ENCODE peak calls at places on chromosomes 4 and X, in six cellular contexts. One of them, this sample, is unnamed.

GRCh38 chr4:40918330-40918729 is 168.6 kb downstream of the NSUN7 start:
- DNase-seq in coronary artery: peak
- DNase-seq in cardiac fibroblast: peak
- DNase-seq in cardiac muscle cell: no peak
- DNase-seq in astrocyte of the spinal cord: peak
- DNase-seq in SJSA1: no peak
- DNase-seq in this sample: no peak

GRCh38 chrX:121949041-121949760 is 901.8 kb downstream of the GLUD2 start:
- DNase-seq in coronary artery: no peak
- DNase-seq in cardiac fibroblast: no peak
- DNase-seq in cardiac muscle cell: no peak
- DNase-seq in astrocyte of the spinal cord: no peak
- DNase-seq in SJSA1: no peak
- DNase-seq in this sample: no peak

GRCh38 chr4:8736083-8736825 is 135.4 kb downstream of the HMX1 start:
- DNase-seq in coronary artery: no peak
- DNase-seq in cardiac fibroblast: no peak
- DNase-seq in cardiac muscle cell: no peak
- DNase-seq in astrocyte of the spinal cord: no peak
- DNase-seq in SJSA1: peak
- DNase-seq in this sample: no peak

GRCh38 chr4:75629239-75629638 is 1.1 kb downstream of the CDKL2 start:
- DNase-seq in coronary artery: no peak
- DNase-seq in cardiac fibroblast: no peak
- DNase-seq in cardiac muscle cell: no peak
- DNase-seq in astrocyte of the spinal cord: no peak
- DNase-seq in SJSA1: no peak
- DNase-seq in this sample: no peak

GRCh38 chr4:173211222-173211621 is 42.6 kb downstream of the GALNT7 start:
- DNase-seq in coronary artery: no peak
- DNase-seq in cardiac fibroblast: no peak
- DNase-seq in cardiac muscle cell: no peak
- DNase-seq in astrocyte of the spinal cord: no peak
- DNase-seq in SJSA1: no peak
- DNase-seq in this sample: no peak

GRCh38 chrX:113966791-113967190 is 617.1 kb upstream of the HTR2C start:
- DNase-seq in coronary artery: no peak
- DNase-seq in cardiac fibroblast: no peak
- DNase-seq in cardiac muscle cell: no peak
- DNase-seq in astrocyte of the spinal cord: no peak
- DNase-seq in SJSA1: no peak
- DNase-seq in this sample: no peak

GRCh38 chr4:22356996-22357596 is 158.8 kb downstream of the ADGRA3 start:
- DNase-seq in coronary artery: no peak
- DNase-seq in cardiac fibroblast: peak
- DNase-seq in cardiac muscle cell: peak
- DNase-seq in astrocyte of the spinal cord: peak
- DNase-seq in SJSA1: peak
- DNase-seq in this sample: no peak

GRCh38 chr4:56050584-56050983 is 101.8 kb downstream of the CEP135 start:
- DNase-seq in coronary artery: no peak
- DNase-seq in cardiac fibroblast: no peak
- DNase-seq in cardiac muscle cell: no peak
- DNase-seq in astrocyte of the spinal cord: no peak
- DNase-seq in SJSA1: no peak
- DNase-seq in this sample: no peak

GRCh38 chrX:69163936-69164741 is 1.1 kb downstream of the PJA1 start:
- DNase-seq in coronary artery: peak
- DNase-seq in cardiac fibroblast: peak
- DNase-seq in cardiac muscle cell: no peak
- DNase-seq in astrocyte of the spinal cord: no peak
- DNase-seq in SJSA1: peak
- DNase-seq in this sample: no peak

GRCh38 chrX:45714864-45715263 is 514.2 kb upstream of the DIPK2B start:
- DNase-seq in coronary artery: no peak
- DNase-seq in cardiac fibroblast: peak
- DNase-seq in cardiac muscle cell: no peak
- DNase-seq in astrocyte of the spinal cord: peak
- DNase-seq in SJSA1: no peak
- DNase-seq in this sample: peak

GRCh38 chrX:109695637-109696036 is 37.4 kb downstream of the ACSL4 start:
- DNase-seq in coronary artery: no peak
- DNase-seq in cardiac fibroblast: no peak
- DNase-seq in cardiac muscle cell: no peak
- DNase-seq in astrocyte of the spinal cord: no peak
- DNase-seq in SJSA1: no peak
- DNase-seq in this sample: no peak

GRCh38 chr4:71268156-71268555 is 70.7 kb upstream of the SLC4A4 start:
- DNase-seq in coronary artery: no peak
- DNase-seq in cardiac fibroblast: no peak
- DNase-seq in cardiac muscle cell: peak
- DNase-seq in astrocyte of the spinal cord: no peak
- DNase-seq in SJSA1: no peak
- DNase-seq in this sample: no peak

GRCh38 chr4:143186634-143187033 is 1.9 kb downstream of the USP38 start:
- DNase-seq in coronary artery: no peak
- DNase-seq in cardiac fibroblast: peak
- DNase-seq in cardiac muscle cell: peak
- DNase-seq in astrocyte of the spinal cord: peak
- DNase-seq in SJSA1: peak
- DNase-seq in this sample: no peak

GRCh38 chr4:6773106-6773505 is 9.4 kb upstream of the KIAA0232 start:
- DNase-seq in coronary artery: no peak
- DNase-seq in cardiac fibroblast: no peak
- DNase-seq in cardiac muscle cell: no peak
- DNase-seq in astrocyte of the spinal cord: peak
- DNase-seq in SJSA1: no peak
- DNase-seq in this sample: no peak

GRCh38 chrX:39577976-39578962 is 519.5 kb downstream of the BCOR start:
- DNase-seq in coronary artery: no peak
- DNase-seq in cardiac fibroblast: no peak
- DNase-seq in cardiac muscle cell: no peak
- DNase-seq in astrocyte of the spinal cord: no peak
- DNase-seq in SJSA1: peak
- DNase-seq in this sample: peak

GRCh38 chr4:29560452-29560851 is 1159.7 kb upstream of the PCDH7 start:
- DNase-seq in coronary artery: no peak
- DNase-seq in cardiac fibroblast: no peak
- DNase-seq in cardiac muscle cell: no peak
- DNase-seq in astrocyte of the spinal cord: no peak
- DNase-seq in SJSA1: no peak
- DNase-seq in this sample: no peak

DNA sequence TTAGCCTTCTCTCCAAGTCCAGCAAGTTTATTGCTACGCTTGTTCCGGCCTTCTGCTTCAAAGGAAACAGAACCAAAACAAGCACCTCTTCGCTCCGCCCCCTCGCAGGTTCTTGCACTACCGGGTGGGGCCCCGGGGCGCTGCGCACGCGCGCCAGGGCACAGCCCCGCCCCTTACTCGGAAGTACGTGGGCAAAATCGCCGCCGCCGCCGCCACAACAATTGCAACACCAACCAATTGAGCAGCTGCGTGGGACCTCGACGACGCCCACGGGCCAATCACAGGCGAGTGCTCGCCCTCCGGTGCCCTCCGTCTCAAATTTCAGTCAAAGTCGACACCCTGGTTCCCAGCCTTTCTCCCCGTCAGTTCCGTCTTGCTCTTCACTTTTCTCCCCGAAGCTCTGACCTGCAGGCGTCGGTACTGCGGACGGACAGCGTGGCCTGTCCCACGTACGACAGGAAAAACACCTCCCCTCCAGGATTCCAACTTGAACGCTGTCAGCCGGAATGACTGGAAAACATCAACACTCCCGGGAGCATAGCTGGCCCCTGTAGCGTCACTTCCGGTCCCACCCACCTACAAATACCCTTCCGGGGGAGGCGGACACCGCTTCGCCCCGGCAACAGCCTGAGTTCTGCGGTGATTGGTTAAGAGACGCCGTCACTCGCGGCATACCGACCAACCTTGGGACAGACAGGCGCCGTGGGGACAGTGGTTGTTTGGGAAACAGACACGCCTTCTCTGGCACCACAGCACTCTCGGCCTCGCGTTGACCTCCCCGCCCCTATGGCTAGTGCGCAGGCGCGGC is 624 bp upstream of the OTUD5 start:
- DNase-seq in coronary artery: peak
- DNase-seq in cardiac fibroblast: peak
- DNase-seq in cardiac muscle cell: peak
- DNase-seq in astrocyte of the spinal cord: peak
- DNase-seq in SJSA1: peak
- DNase-seq in this sample: peak
- H3K4me3 ChIP-seq in coronary artery: peak
- H3K4me3 ChIP-seq in cardiac fibroblast: peak
- H3K4me3 ChIP-seq in cardiac muscle cell: peak
- H3K4me3 ChIP-seq in astrocyte of the spinal cord: peak
- H3K4me3 ChIP-seq in SJSA1: peak
- H3K4me3 ChIP-seq in this sample: peak

DNA sequence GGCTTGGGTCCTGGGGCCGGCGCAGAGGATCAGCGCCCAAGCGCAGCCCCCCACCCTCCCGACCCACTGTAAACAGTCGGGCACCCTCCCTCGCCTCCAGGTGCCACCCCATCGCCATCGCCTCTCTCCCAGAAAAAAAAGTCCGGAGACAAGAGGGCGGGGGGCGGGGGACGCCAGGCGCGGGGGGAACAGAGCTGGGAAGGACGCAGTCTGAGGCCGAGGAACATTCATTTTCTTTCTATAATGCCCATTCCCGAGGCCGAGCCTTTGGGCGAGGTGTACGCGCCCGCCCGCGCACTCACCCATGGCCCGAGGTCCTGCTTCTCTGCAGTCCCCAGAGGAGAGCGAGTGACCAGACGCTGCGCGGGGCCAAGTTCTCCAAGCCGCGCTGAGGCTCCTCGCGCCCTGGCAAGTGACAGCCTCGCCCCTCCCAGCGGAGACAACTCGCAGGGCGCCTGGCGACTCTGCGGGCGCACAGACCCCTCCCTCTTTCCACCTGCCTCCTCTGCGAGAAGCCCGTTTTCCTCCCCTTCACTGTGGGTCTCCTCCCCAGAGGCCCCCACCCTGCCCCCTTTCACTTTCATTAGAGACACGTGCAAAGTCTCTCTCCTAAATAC is 63.5 kb upstream of the WDR17 start:
- DNase-seq in coronary artery: no peak
- DNase-seq in cardiac fibroblast: peak
- DNase-seq in cardiac muscle cell: peak
- DNase-seq in astrocyte of the spinal cord: no peak
- DNase-seq in SJSA1: no peak
- DNase-seq in this sample: no peak
- H3K4me3 ChIP-seq in coronary artery: peak
- H3K4me3 ChIP-seq in cardiac fibroblast: peak
- H3K4me3 ChIP-seq in cardiac muscle cell: peak
- H3K4me3 ChIP-seq in astrocyte of the spinal cord: peak
- H3K4me3 ChIP-seq in SJSA1: peak
- H3K4me3 ChIP-seq in this sample: peak

GRCh38 chrX:118524344-118524743 is 28.7 kb downstream of the DOCK11 start:
- DNase-seq in coronary artery: no peak
- DNase-seq in cardiac fibroblast: no peak
- DNase-seq in cardiac muscle cell: no peak
- DNase-seq in astrocyte of the spinal cord: no peak
- DNase-seq in SJSA1: no peak
- DNase-seq in this sample: no peak

GRCh38 chrX:118526149-118526548 is 30.5 kb downstream of the DOCK11 start:
- DNase-seq in coronary artery: no peak
- DNase-seq in cardiac fibroblast: peak
- DNase-seq in cardiac muscle cell: peak
- DNase-seq in astrocyte of the spinal cord: no peak
- DNase-seq in SJSA1: no peak
- DNase-seq in this sample: no peak

GRCh38 chrX:118525146-118525725 is 29.6 kb downstream of the DOCK11 start:
- DNase-seq in coronary artery: no peak
- DNase-seq in cardiac fibroblast: no peak
- DNase-seq in cardiac muscle cell: no peak
- DNase-seq in astrocyte of the spinal cord: no peak
- DNase-seq in SJSA1: no peak
- DNase-seq in this sample: no peak

GRCh38 chrX:118522230-118522926 is 26.8 kb downstream of the DOCK11 start:
- DNase-seq in coronary artery: no peak
- DNase-seq in cardiac fibroblast: no peak
- DNase-seq in cardiac muscle cell: no peak
- DNase-seq in astrocyte of the spinal cord: no peak
- DNase-seq in SJSA1: no peak
- DNase-seq in this sample: no peak

GRCh38 chrX:118523920-118524319 is 28.3 kb downstream of the DOCK11 start:
- DNase-seq in coronary artery: no peak
- DNase-seq in cardiac fibroblast: no peak
- DNase-seq in cardiac muscle cell: no peak
- DNase-seq in astrocyte of the spinal cord: no peak
- DNase-seq in SJSA1: no peak
- DNase-seq in this sample: no peak
- H3K4me3 ChIP-seq in coronary artery: no peak
- H3K4me3 ChIP-seq in cardiac fibroblast: no peak
- H3K4me3 ChIP-seq in cardiac muscle cell: no peak
- H3K4me3 ChIP-seq in astrocyte of the spinal cord: no peak
- H3K4me3 ChIP-seq in SJSA1: no peak
- H3K4me3 ChIP-seq in this sample: no peak

GRCh38 chrX:78650906-78651437 is 8.2 kb downstream of the RTL3 start:
- DNase-seq in coronary artery: no peak
- DNase-seq in cardiac fibroblast: peak
- DNase-seq in cardiac muscle cell: no peak
- DNase-seq in astrocyte of the spinal cord: peak
- DNase-seq in SJSA1: peak
- DNase-seq in this sample: peak

GRCh38 chrX:78655642-78656041 is 3.5 kb downstream of the RTL3 start:
- DNase-seq in coronary artery: no peak
- DNase-seq in cardiac fibroblast: no peak
- DNase-seq in cardiac muscle cell: no peak
- DNase-seq in astrocyte of the spinal cord: no peak
- DNase-seq in SJSA1: no peak
- DNase-seq in this sample: no peak

GRCh38 chrX:78658851-78659744 is at the start of gene RTL3:
- DNase-seq in coronary artery: no peak
- DNase-seq in cardiac fibroblast: peak
- DNase-seq in cardiac muscle cell: no peak
- DNase-seq in astrocyte of the spinal cord: peak
- DNase-seq in SJSA1: peak
- DNase-seq in this sample: no peak

DNA sequence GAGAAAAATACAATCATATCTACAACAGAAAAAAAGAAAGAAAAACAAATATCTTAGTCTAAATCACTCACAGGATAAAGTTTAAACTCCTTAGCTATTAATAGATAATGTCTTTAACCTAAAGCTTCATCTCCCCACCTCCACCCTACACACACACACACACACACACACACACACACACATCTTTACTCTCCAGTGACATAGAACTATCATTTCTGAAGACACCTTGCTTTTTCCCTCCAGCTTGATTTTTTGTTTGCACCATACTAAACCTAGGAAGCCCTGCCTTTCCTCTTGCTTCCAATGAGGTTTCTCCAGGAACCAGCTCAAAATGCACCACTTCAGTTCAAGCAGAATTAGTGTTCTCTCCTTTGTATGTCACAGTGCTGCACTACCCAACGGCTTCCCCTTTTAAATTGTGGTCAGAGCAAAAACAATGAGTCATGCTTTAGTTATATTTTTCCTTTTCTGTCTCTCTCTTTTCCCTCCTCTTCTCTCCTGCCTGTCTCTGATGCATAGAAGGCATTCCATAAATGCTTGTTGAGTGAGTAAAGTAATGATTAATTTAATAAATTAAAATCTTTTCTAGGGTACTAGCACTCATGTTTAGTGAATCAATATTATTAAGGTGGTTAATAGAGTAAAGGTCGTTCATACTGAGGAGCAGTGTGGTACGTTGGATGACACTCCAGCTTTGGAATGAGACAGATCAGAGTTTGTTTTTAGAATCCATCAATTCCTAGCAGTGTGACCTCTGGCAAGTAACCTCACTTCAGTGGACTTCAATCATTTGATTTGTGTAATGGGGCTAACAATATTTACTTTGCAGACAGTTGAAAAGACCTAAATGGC is 5.9 kb downstream of the RTL3 start:
- DNase-seq in coronary artery: no peak
- DNase-seq in cardiac fibroblast: peak
- DNase-seq in cardiac muscle cell: no peak
- DNase-seq in astrocyte of the spinal cord: peak
- DNase-seq in SJSA1: peak
- DNase-seq in this sample: no peak
- H3K4me3 ChIP-seq in coronary artery: no peak
- H3K4me3 ChIP-seq in cardiac fibroblast: no peak
- H3K4me3 ChIP-seq in cardiac muscle cell: no peak
- H3K4me3 ChIP-seq in astrocyte of the spinal cord: no peak
- H3K4me3 ChIP-seq in SJSA1: no peak
- H3K4me3 ChIP-seq in this sample: no peak